ENCODE peak calls at places on chromosomes 13 and 19, in four cellular contexts. One of them, this sample, is unnamed.

GRCh38 chr19:18290250-18291018 is 9.0 kb upstream of the JUND start:
- DNase-seq in foreskin fibroblast: no peak
- DNase-seq in NCI-H187: no peak
- DNase-seq in CD8-positive, alpha-beta memory T cell: peak
- DNase-seq in this sample: peak

GRCh38 chr19:19021115-19021514 is 12.2 kb downstream of the SUGP2 start:
- DNase-seq in CD8-positive, alpha-beta memory T cell: no peak
- DNase-seq in foreskin fibroblast: peak
- DNase-seq in NCI-H187: no peak
- DNase-seq in this sample: no peak

GRCh38 chr13:113981201-113981605 is 7.3 kb upstream of the C13orf46 start:
- DNase-seq in foreskin fibroblast: no peak
- DNase-seq in NCI-H187: peak
- DNase-seq in CD8-positive, alpha-beta memory T cell: no peak
- DNase-seq in this sample: no peak

GRCh38 chr13:28339419-28339818 is 155.5 kb downstream of the FLT1 start:
- DNase-seq in NCI-H187: no peak
- DNase-seq in CD8-positive, alpha-beta memory T cell: no peak
- DNase-seq in foreskin fibroblast: peak
- DNase-seq in this sample: no peak

GRCh38 chr19:36115453-36116343 is at the start of gene TBCB:
- DNase-seq in NCI-H187: no peak
- DNase-seq in CD8-positive, alpha-beta memory T cell: peak
- DNase-seq in foreskin fibroblast: no peak
- DNase-seq in this sample: no peak

GRCh38 chr19:21439372-21439771 is 42.4 kb downstream of the ZNF493 start:
- DNase-seq in CD8-positive, alpha-beta memory T cell: no peak
- DNase-seq in NCI-H187: no peak
- DNase-seq in foreskin fibroblast: no peak
- DNase-seq in this sample: no peak

GRCh38 chr19:44747739-44748425 is 626 bp upstream of the BCL3 start:
- DNase-seq in foreskin fibroblast: peak
- DNase-seq in CD8-positive, alpha-beta memory T cell: no peak
- DNase-seq in NCI-H187: no peak
- DNase-seq in this sample: peak

GRCh38 chr13:77860621-77861020 is 58.0 kb downstream of the EDNRB start:
- DNase-seq in NCI-H187: no peak
- DNase-seq in CD8-positive, alpha-beta memory T cell: no peak
- DNase-seq in foreskin fibroblast: peak
- DNase-seq in this sample: no peak

GRCh38 chr13:67343777-67344176 is 113.6 kb upstream of the PCDH9 start:
- DNase-seq in NCI-H187: no peak
- DNase-seq in foreskin fibroblast: no peak
- DNase-seq in CD8-positive, alpha-beta memory T cell: no peak
- DNase-seq in this sample: no peak

GRCh38 chr19:3453840-3454239 is 26.5 kb downstream of the SMIM24 start:
- DNase-seq in CD8-positive, alpha-beta memory T cell: no peak
- DNase-seq in NCI-H187: no peak
- DNase-seq in foreskin fibroblast: no peak
- DNase-seq in this sample: no peak

GRCh38 chr13:24747248-24748151 is 16.5 kb upstream of the RNF17 start:
- DNase-seq in NCI-H187: no peak
- DNase-seq in foreskin fibroblast: peak
- DNase-seq in CD8-positive, alpha-beta memory T cell: no peak
- DNase-seq in this sample: no peak

GRCh38 chr19:4378886-4379285 is 21.5 kb downstream of the SH3GL1 start:
- DNase-seq in NCI-H187: no peak
- DNase-seq in CD8-positive, alpha-beta memory T cell: no peak
- DNase-seq in foreskin fibroblast: no peak
- DNase-seq in this sample: no peak

GRCh38 chr19:4379383-4380253 is 20.7 kb downstream of the SH3GL1 start:
- DNase-seq in NCI-H187: no peak
- DNase-seq in foreskin fibroblast: no peak
- DNase-seq in CD8-positive, alpha-beta memory T cell: no peak
- DNase-seq in this sample: no peak

GRCh38 chr13:26965058-26965380 is 204.4 kb upstream of the GPR12 start:
- DNase-seq in foreskin fibroblast: no peak
- DNase-seq in CD8-positive, alpha-beta memory T cell: no peak
- DNase-seq in NCI-H187: no peak
- DNase-seq in this sample: no peak

GRCh38 chr19:6739884-6740588 is 556 bp downstream of the TRIP10 start:
- DNase-seq in CD8-positive, alpha-beta memory T cell: no peak
- DNase-seq in NCI-H187: no peak
- DNase-seq in foreskin fibroblast: peak
- DNase-seq in this sample: no peak

GRCh38 chr13:111353508-111353907 is 33.1 kb downstream of the TEX29 start:
- DNase-seq in foreskin fibroblast: no peak
- DNase-seq in CD8-positive, alpha-beta memory T cell: no peak
- DNase-seq in NCI-H187: no peak
- DNase-seq in this sample: no peak

GRCh38 chr19:6925801-6926751 is 38.7 kb downstream of the ADGRE1 start:
- DNase-seq in CD8-positive, alpha-beta memory T cell: no peak
- DNase-seq in NCI-H187: no peak
- DNase-seq in foreskin fibroblast: no peak
- DNase-seq in this sample: no peak

GRCh38 chr19:50333737-50334617 is 4.8 kb upstream of the KCNC3 start:
- DNase-seq in NCI-H187: peak
- DNase-seq in CD8-positive, alpha-beta memory T cell: peak
- DNase-seq in foreskin fibroblast: peak
- DNase-seq in this sample: no peak

GRCh38 chr19:7975037-7975436 is 30.4 kb downstream of the ELAVL1 start:
- DNase-seq in NCI-H187: no peak
- DNase-seq in CD8-positive, alpha-beta memory T cell: no peak
- DNase-seq in foreskin fibroblast: no peak
- DNase-seq in this sample: no peak

GRCh38 chr13:62046512-62046911 is 630.9 kb upstream of the PCDH20 start:
- DNase-seq in CD8-positive, alpha-beta memory T cell: no peak
- DNase-seq in NCI-H187: no peak
- DNase-seq in foreskin fibroblast: no peak
- DNase-seq in this sample: no peak

GRCh38 chr19:55481148-55482127 is 3.5 kb upstream of the NAT14 start:
- DNase-seq in CD8-positive, alpha-beta memory T cell: no peak
- DNase-seq in foreskin fibroblast: no peak
- DNase-seq in NCI-H187: no peak
- DNase-seq in this sample: no peak

GRCh38 chr13:44918323-44919102 is 70.8 kb downstream of the NUFIP1 start:
- DNase-seq in NCI-H187: peak
- DNase-seq in CD8-positive, alpha-beta memory T cell: peak
- DNase-seq in foreskin fibroblast: peak
- DNase-seq in this sample: no peak

GRCh38 chr13:78341032-78341431 is 262.3 kb downstream of the POU4F1 start:
- DNase-seq in foreskin fibroblast: no peak
- DNase-seq in CD8-positive, alpha-beta memory T cell: no peak
- DNase-seq in NCI-H187: no peak
- DNase-seq in this sample: no peak

GRCh38 chr13:50400930-50401553 is 385.8 kb downstream of the KCNRG start:
- DNase-seq in CD8-positive, alpha-beta memory T cell: no peak
- DNase-seq in NCI-H187: no peak
- DNase-seq in foreskin fibroblast: peak
- DNase-seq in this sample: no peak

GRCh38 chr13:111153279-111153976 is 38.3 kb downstream of the ARHGEF7 start:
- DNase-seq in foreskin fibroblast: peak
- DNase-seq in CD8-positive, alpha-beta memory T cell: peak
- DNase-seq in NCI-H187: peak
- DNase-seq in this sample: peak

This sample was measured in DND-41.